ENCODE peak calls at places on chromosome 20, in nine cellular contexts. H, S, W, D, Z, M, A, R and U are unnamed samples.

GRCh38 chr20:1274485-1275313 is 8.6 kb downstream of the SNPH start:
- DNase-seq in H (no peak), W (no peak), R (no peak), S (no peak), A (peak), M (no peak), D (no peak), Z (no peak), U (no peak)

GRCh38 chr20:10674684-10675455 is 1.1 kb upstream of the JAG1 start:
- DNase-seq in S (no peak), H (no peak), A (peak), W (peak), D (no peak), R (peak), M (peak), Z (no peak), U (peak)

GRCh38 chr20:62156592-62157386 is 13.2 kb downstream of the SS18L1 start:
- DNase-seq in S (no peak), Z (peak), A (no peak), W (peak), M (peak), H (no peak), D (peak), R (peak), U (peak)

GRCh38 chr20:10565191-10565921 is 108.4 kb downstream of the JAG1 start:
- DNase-seq in H (no peak), R (no peak), D (no peak), M (no peak), W (peak), A (no peak), S (peak), Z (no peak), U (no peak)

GRCh38 chr20:64037498-64038213 is 1.7 kb downstream of the C20orf204 start:
- DNase-seq in M (no peak), A (peak), R (no peak), W (no peak), D (no peak), S (no peak), Z (no peak), H (no peak), U (no peak)

GRCh38 chr20:39588148-39588757 is 626.1 kb downstream of the DHX35 start:
- DNase-seq in R (no peak), W (no peak), A (no peak), Z (no peak), H (no peak), S (no peak), M (no peak), D (no peak), U (no peak)

GRCh38 chr20:20897922-20898321 is 185.5 kb upstream of the RALGAPA2 start:
- DNase-seq in D (no peak), W (no peak), R (no peak), H (no peak), S (no peak), A (no peak), M (no peak), Z (no peak), U (no peak)

GRCh38 chr20:64038579-64039292 is 2.8 kb downstream of the C20orf204 start:
- DNase-seq in R (peak), A (peak), M (peak), Z (peak), H (peak), D (peak), W (peak), S (peak), U (peak)

GRCh38 chr20:59146801-59147118 is 16.9 kb upstream of the ZNF831 start:
- DNase-seq in D (no peak), R (no peak), H (no peak), S (no peak), W (no peak), Z (no peak), A (no peak), M (no peak), U (no peak)

GRCh38 chr20:44629542-44629941 is 22.0 kb downstream of the ADA start:
- DNase-seq in W (no peak), D (no peak), H (no peak), M (no peak), S (no peak), A (no peak), Z (no peak), R (no peak), U (no peak)

GRCh38 chr20:33909331-33909921 is 84.3 kb upstream of the RALY start:
- DNase-seq in H (no peak), D (no peak), W (peak), M (no peak), Z (no peak), A (peak), R (no peak), S (no peak), U (no peak)

GRCh38 chr20:25496968-25497401 is 88.3 kb downstream of the NINL start:
- DNase-seq in W (no peak), M (no peak), R (no peak), A (no peak), D (no peak), Z (no peak), H (no peak), S (no peak), U (no peak)

GRCh38 chr20:46142124-46142523 is 24.0 kb downstream of the CD40 start:
- DNase-seq in S (no peak), H (no peak), M (no peak), Z (no peak), R (no peak), D (no peak), W (no peak), A (peak), U (no peak)

GRCh38 chr20:62780204-62780603 is 16.1 kb upstream of the MRGBP start:
- DNase-seq in Z (no peak), H (no peak), R (no peak), S (no peak), D (no peak), W (no peak), M (no peak), A (peak), U (no peak)

GRCh38 chr20:35576816-35577215 is 34.9 kb downstream of the ERGIC3 start:
- DNase-seq in H (no peak), Z (no peak), M (no peak), A (no peak), S (no peak), D (no peak), R (no peak), W (no peak), U (no peak)

GRCh38 chr20:6646237-6646636 is 121.2 kb upstream of the BMP2 start:
- DNase-seq in D (no peak), M (no peak), S (no peak), W (no peak), A (no peak), H (no peak), R (no peak), Z (no peak), U (no peak)